ENCODE peak calls at places on chromosome 22, in six cellular contexts. C is right lobe of liver, R is right atrium auricular region, K is IMR-90, Q is endothelial cell, W is DND-41. H is an unnamed sample.

GRCh38 chr22:39927544-39927943 is 26.7 kb downstream of the GRAP2 start:
- DNase-seq in C (no peak), R (no peak), K (no peak), Q (no peak), W (peak; percentile 65), H (peak; percentile 73)

GRCh38 chr22:30005213-30005857 is 74.9 kb upstream of the HORMAD2 start:
- DNase-seq in C (peak; percentile 41), R (peak; percentile 83), K (peak; percentile 68), Q (peak; percentile 74), W (peak; percentile 71), H (peak; percentile 80)

GRCh38 chr22:23827351-23827995 is 11.3 kb downstream of the DERL3 start:
- DNase-seq in C (no peak), R (no peak), K (no peak), Q (no peak), W (no peak), H (no peak)

GRCh38 chr22:24153353-24153752 is 27.9 kb upstream of the SUSD2 start:
- DNase-seq in C (no peak), R (no peak), K (peak; percentile 69), Q (no peak), W (no peak), H (peak; percentile 70)

GRCh38 chr22:47298017-47298820 is 535.8 kb downstream of the TBC1D22A start:
- DNase-seq in C (no peak), R (peak; percentile 53), K (no peak), Q (no peak), W (no peak), H (no peak)

GRCh38 chr22:32852346-32853251 is 51.1 kb downstream of the TIMP3 start:
- DNase-seq in C (no peak), R (peak; percentile 80), K (no peak), Q (no peak), W (no peak), H (no peak)

GRCh38 chr22:17580461-17581031 is 17.2 kb downstream of the SLC25A18 start:
- DNase-seq in C (peak; percentile 44), R (no peak), K (no peak), Q (no peak), W (no peak), H (no peak)

GRCh38 chr22:23246982-23247766 is 66.9 kb downstream of the BCR start:
- DNase-seq in C (no peak), R (no peak), K (no peak), Q (no peak), W (no peak), H (no peak)

GRCh38 chr22:27499121-27499520 is 302.4 kb downstream of the MN1 start:
- DNase-seq in C (no peak), R (no peak), K (no peak), Q (no peak), W (no peak), H (no peak)

GRCh38 chr22:22043296-22044078 is 60.9 kb upstream of the TOP3B start:
- DNase-seq in C (no peak), R (no peak), K (no peak), Q (no peak), W (no peak), H (no peak)

GRCh38 chr22:20532256-20532993 is 25.0 kb downstream of the MED15 start:
- DNase-seq in C (no peak), R (no peak), K (no peak), Q (no peak), W (no peak), H (no peak)

GRCh38 chr22:47295982-47296381 is 533.5 kb downstream of the TBC1D22A start:
- DNase-seq in C (no peak), R (no peak), K (no peak), Q (no peak), W (no peak), H (no peak)

GRCh38 chr22:32987081-32987631 is 71.0 kb downstream of the SYN3 start:
- DNase-seq in C (no peak), R (peak; percentile 42), K (no peak), Q (no peak), W (no peak), H (no peak)

GRCh38 chr22:24156146-24156914 is 25.0 kb upstream of the SUSD2 start:
- DNase-seq in C (peak; percentile 58), R (no peak), K (peak; percentile 52), Q (peak; percentile 41), W (peak; percentile 76), H (peak; percentile 83)

GRCh38 chr22:20747223-20747622 is 26.7 kb upstream of the SERPIND1 start:
- DNase-seq in C (no peak), R (no peak), K (no peak), Q (no peak), W (no peak), H (no peak)

GRCh38 chr22:32607086-32607485 is 132.5 kb downstream of the FBXO7 start:
- DNase-seq in C (no peak), R (no peak), K (no peak), Q (no peak), W (no peak), H (no peak)

GRCh38 chr22:18998998-18999397 is 62.9 kb upstream of the PRODH start:
- DNase-seq in C (no peak), R (no peak), K (no peak), Q (peak; percentile 69), W (no peak), H (peak; percentile 62)
- TF ChIP-seq CTCF in C (no peak), R (no peak), K (peak; percentile 5), Q (peak; percentile 68), W (peak; percentile 24), H (peak; percentile 44)

GRCh38 chr22:37472418-37473006 is 13.7 kb downstream of the MFNG start:
- DNase-seq in C (no peak), R (no peak), K (peak; percentile 28), Q (peak; percentile 53), W (peak; percentile 21), H (peak; percentile 48)
- TF ChIP-seq CTCF in C (peak; percentile 44), R (no peak), K (peak; percentile 60), Q (peak; percentile 55), W (peak; percentile 63), H (peak; percentile 70)

DNA sequence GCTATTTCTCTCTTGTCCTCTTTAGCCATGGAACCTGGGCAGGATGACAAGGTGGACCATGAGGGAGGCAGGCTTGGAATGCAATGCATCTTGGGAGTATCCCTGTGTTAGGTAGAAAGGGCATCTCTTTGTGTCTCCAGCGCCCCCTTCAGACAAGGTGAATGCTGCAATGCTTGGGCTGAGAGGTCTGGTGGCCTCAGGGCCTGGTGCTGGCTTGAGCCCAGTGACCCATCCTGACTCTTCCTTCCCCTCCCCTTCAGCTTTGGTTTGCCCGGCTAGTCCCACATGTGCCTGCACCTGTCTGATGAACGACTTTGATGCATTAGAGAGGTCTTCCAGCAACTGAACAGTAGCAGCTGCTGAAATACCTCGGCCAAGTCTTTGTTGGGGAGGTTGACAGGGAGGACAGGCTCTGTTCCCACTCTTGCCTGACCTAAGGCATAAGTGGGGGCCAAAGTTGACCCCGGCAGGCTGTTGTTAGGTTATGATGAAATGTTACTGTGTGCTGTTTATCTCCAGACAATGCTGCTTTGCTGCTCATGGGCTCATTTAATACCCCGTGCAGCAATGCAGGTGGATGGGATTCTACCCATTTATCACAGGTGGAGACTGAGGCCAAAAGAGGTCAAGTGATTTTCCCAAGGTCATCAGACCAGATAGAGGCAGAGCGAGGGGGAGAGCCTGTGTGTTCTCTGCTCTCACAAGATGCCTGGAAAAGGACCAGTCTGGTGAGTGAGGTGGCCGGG is 22.5 kb downstream of the MYO18B start:
- DNase-seq in C (no peak), R (no peak), K (no peak), Q (no peak), W (no peak), H (no peak)
- TF ChIP-seq CTCF in C (no peak), R (no peak), K (no peak), Q (no peak), W (no peak), H (no peak)

DNA sequence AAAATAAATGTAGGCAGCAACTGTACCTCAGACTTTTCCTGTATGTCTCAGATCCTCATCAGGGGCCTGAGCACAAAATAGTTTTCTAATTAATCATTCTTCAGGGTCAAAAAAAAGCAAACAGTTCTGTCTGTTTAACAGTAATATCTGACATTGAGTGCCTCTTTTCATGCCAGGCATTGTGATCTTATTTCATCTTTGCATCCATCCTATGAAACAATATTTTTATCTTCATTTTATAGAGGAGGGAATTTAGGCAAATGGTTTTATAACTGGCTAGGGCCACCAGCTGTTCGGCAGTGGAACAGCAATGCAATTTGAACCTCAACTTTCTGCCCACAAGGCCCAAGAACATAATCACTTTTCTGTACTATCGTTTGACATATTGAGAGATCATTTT is 145.6 kb downstream of the WNT7B start:
- DNase-seq in C (no peak), R (no peak), K (peak; percentile 38), Q (no peak), W (no peak), H (no peak)
- TF ChIP-seq CTCF in C (peak; percentile 42), R (no peak), K (peak; percentile 63), Q (no peak), W (peak; percentile 31), H (no peak)

GRCh38 chr22:31556627-31557203 is 60.4 kb downstream of the SFI1 start:
- DNase-seq in C (no peak), R (no peak), K (peak; percentile 46), Q (peak; percentile 16), W (no peak), H (no peak)
- TF ChIP-seq CTCF in C (peak; percentile 56), R (peak; percentile 28), K (peak; percentile 66), Q (peak; percentile 59), W (peak; percentile 62), H (peak; percentile 51)

GRCh38 chr22:44173154-44173553 is 7.6 kb upstream of the PARVG start:
- DNase-seq in C (no peak), R (no peak), K (no peak), Q (no peak), W (no peak), H (no peak)

GRCh38 chr22:44171486-44172076 is 9.1 kb upstream of the PARVG start:
- DNase-seq in C (no peak), R (no peak), K (no peak), Q (no peak), W (no peak), H (no peak)

GRCh38 chr22:44175676-44176075 is 5.0 kb upstream of the PARVG start:
- DNase-seq in C (no peak), R (no peak), K (no peak), Q (no peak), W (no peak), H (no peak)

GRCh38 chr22:44170470-44170869 is 10.3 kb upstream of the PARVG start:
- DNase-seq in C (no peak), R (no peak), K (no peak), Q (no peak), W (no peak), H (no peak)

GRCh38 chr22:44172370-44173108 is 8.2 kb upstream of the PARVG start:
- DNase-seq in C (peak; percentile 68), R (peak; percentile 83), K (no peak), Q (no peak), W (no peak), H (peak; percentile 34)
- TF ChIP-seq CTCF in C (no peak), R (no peak), K (no peak), Q (no peak), W (no peak), H (no peak)

GRCh38 chr22:42114721-42115120 is 15.9 kb downstream of the CYP2D6 start:
- DNase-seq in C (no peak), R (no peak), K (peak; percentile 6), Q (no peak), W (no peak), H (peak; percentile 34)
- TF ChIP-seq CTCF in C (no peak), R (no peak), K (peak; percentile 31), Q (no peak), W (no peak), H (peak; percentile 25)

GRCh38 chr22:50271519-50271970 is 1.4 kb upstream of the MAPK11 start:
- DNase-seq in C (peak; percentile 75), R (no peak), K (peak; percentile 38), Q (peak; percentile 69), W (peak; percentile 64), H (peak; percentile 65)
- TF ChIP-seq CTCF in C (no peak), R (no peak), K (peak; percentile 45), Q (no peak), W (peak; percentile 34), H (no peak)

GRCh38 chr22:35350539-35351503 is 30.1 kb upstream of the HMOX1 start:
- DNase-seq in C (peak; percentile 94), R (peak; percentile 95), K (peak; percentile 89), Q (peak; percentile 91), W (peak; percentile 85), H (peak; percentile 90)
- TF ChIP-seq CTCF in C (peak; percentile 98), R (peak; percentile 70), K (peak; percentile 95), Q (peak; percentile 66), W (peak; percentile 91), H (peak; percentile 91)